ENCODE peak calls at places on chromosomes 13 and 19, in six cellular contexts. J, Q, Y, M, B and X are unnamed samples.

GRCh38 chr13:78659450-78660110 is 625 bp upstream of the OBI1 start:
- DNase-seq in J (peak), Q (no peak), Y (no peak), M (no peak), B (no peak), X (peak)

GRCh38 chr13:66693656-66694055 is 536.5 kb downstream of the PCDH9 start:
- DNase-seq in J (no peak), Q (no peak), Y (no peak), M (no peak), B (no peak), X (no peak)

GRCh38 chr13:48491423-48492122 is 41.3 kb downstream of the RCBTB2 start:
- DNase-seq in J (peak), Q (no peak), Y (no peak), M (no peak), B (no peak), X (no peak)

GRCh38 chr13:21010621-21011020 is 50.8 kb downstream of the LATS2 start:
- DNase-seq in J (peak), Q (no peak), Y (peak), M (no peak), B (no peak), X (no peak)

GRCh38 chr13:109162248-109163051 is 533.0 kb downstream of the MYO16 start:
- DNase-seq in J (no peak), Q (peak), Y (no peak), M (no peak), B (no peak), X (no peak)

GRCh38 chr19:6126335-6126974 is 9.0 kb upstream of the ACSBG2 start:
- DNase-seq in J (peak), Q (no peak), Y (peak), M (no peak), B (no peak), X (peak)

GRCh38 chr13:43815204-43815603 is 28.4 kb upstream of the ENOX1 start:
- DNase-seq in J (peak), Q (no peak), Y (no peak), M (no peak), B (peak), X (peak)

GRCh38 chr13:111387026-111387871 is 66.8 kb downstream of the TEX29 start:
- DNase-seq in J (no peak), Q (no peak), Y (no peak), M (no peak), B (no peak), X (no peak)

GRCh38 chr13:40292108-40292507 is 374.3 kb downstream of the FOXO1 start:
- DNase-seq in J (no peak), Q (no peak), Y (no peak), M (no peak), B (no peak), X (no peak)

GRCh38 chr13:104315606-104316005 is 1249.4 kb upstream of the SLC10A2 start:
- DNase-seq in J (peak), Q (no peak), Y (no peak), M (no peak), B (no peak), X (peak)

GRCh38 chr19:40355975-40356680 is 7.6 kb downstream of the PLD3 start:
- DNase-seq in J (no peak), Q (no peak), Y (no peak), M (no peak), B (no peak), X (no peak)

GRCh38 chr19:30064021-30064699 is 122.1 kb downstream of the URI1 start:
- DNase-seq in J (no peak), Q (peak), Y (no peak), M (peak), B (peak), X (no peak)

GRCh38 chr19:36963262-36963661 is 47.1 kb downstream of the ZNF568 start:
- DNase-seq in J (no peak), Q (no peak), Y (no peak), M (no peak), B (no peak), X (no peak)

GRCh38 chr19:5048727-5049553 is 80.0 kb downstream of the KDM4B start:
- DNase-seq in J (peak), Q (peak), Y (no peak), M (no peak), B (no peak), X (peak)

GRCh38 chr19:12596485-12596884 is 14.1 kb downstream of the ZNF490 start:
- DNase-seq in J (no peak), Q (no peak), Y (no peak), M (no peak), B (no peak), X (no peak)

GRCh38 chr19:33064117-33064777 is 441 bp downstream of the RHPN2 start:
- DNase-seq in J (no peak), Q (peak), Y (peak), M (peak), B (no peak), X (no peak)

GRCh38 chr19:1685046-1685445 is 32.6 kb upstream of the TCF3 start:
- DNase-seq in J (no peak), Q (no peak), Y (no peak), M (no peak), B (no peak), X (no peak)

GRCh38 chr19:49924004-49924880 is 4.8 kb upstream of the ATF5 start:
- DNase-seq in J (no peak), Q (peak), Y (no peak), M (no peak), B (no peak), X (no peak)

GRCh38 chr19:49920624-49921363 is 8.2 kb upstream of the ATF5 start:
- DNase-seq in J (no peak), Q (peak), Y (no peak), M (no peak), B (no peak), X (no peak)

GRCh38 chr19:49925486-49925885 is 3.5 kb upstream of the ATF5 start:
- DNase-seq in J (no peak), Q (no peak), Y (no peak), M (no peak), B (no peak), X (no peak)

GRCh38 chr19:49921871-49922755 is 6.9 kb upstream of the ATF5 start:
- DNase-seq in J (peak), Q (no peak), Y (no peak), M (no peak), B (no peak), X (peak)

GRCh38 chr19:49923055-49924003 is 5.7 kb upstream of the ATF5 start:
- DNase-seq in J (no peak), Q (peak), Y (no peak), M (no peak), B (no peak), X (no peak)
- H3K4me3 ChIP-seq in J (no peak), Q (no peak), Y (no peak), M (no peak), B (no peak), X (no peak)

GRCh38 chr19:42693760-42694350 is 46.4 kb downstream of the PSG3 start:
- DNase-seq in J (peak), Q (no peak), Y (peak), M (no peak), B (peak), X (peak)
- TF ChIP-seq CTCF in J (peak), Q (no peak), Y (peak), M (peak), B (peak), X (peak)

DNA sequence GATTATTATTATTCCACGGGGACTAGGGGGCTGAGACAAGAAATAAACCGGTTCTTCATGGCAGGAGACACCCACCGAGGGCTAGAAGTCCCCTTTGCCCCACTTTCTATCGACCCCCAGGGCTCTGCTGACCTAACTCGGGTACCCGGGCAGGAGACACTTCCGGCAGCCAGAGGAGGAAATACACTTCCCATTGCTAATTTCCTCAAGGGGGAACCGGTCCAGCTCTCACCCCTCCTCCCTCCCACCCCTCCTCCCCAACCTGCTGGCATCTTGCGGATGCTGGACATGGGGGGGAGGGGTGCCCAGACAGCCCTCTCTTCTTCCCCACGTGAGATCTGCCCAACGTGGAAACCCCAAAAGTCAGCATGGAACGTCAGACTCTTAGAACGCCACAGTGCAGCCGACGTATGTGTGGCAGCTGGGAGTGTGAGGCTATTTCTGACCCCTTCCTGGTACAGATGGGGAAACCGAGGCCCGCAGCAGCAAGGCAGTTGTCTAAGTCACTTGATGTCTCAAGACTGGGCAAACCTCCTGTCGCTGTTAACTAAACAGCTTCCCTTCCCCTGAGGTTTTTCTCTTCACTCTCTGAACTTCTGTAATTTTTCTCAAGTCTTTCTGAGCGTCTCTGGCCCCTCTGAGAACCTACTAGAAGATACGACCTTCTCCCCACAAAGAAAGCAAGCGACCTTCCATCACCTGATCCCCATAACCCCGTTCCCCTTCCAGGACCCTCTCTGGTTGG is 3.6 kb downstream of the GPR4 start:
- DNase-seq in J (no peak), Q (no peak), Y (no peak), M (no peak), B (no peak), X (no peak)
- H3K4me3 ChIP-seq in J (peak), Q (no peak), Y (peak), M (peak), B (no peak), X (no peak)

DNA sequence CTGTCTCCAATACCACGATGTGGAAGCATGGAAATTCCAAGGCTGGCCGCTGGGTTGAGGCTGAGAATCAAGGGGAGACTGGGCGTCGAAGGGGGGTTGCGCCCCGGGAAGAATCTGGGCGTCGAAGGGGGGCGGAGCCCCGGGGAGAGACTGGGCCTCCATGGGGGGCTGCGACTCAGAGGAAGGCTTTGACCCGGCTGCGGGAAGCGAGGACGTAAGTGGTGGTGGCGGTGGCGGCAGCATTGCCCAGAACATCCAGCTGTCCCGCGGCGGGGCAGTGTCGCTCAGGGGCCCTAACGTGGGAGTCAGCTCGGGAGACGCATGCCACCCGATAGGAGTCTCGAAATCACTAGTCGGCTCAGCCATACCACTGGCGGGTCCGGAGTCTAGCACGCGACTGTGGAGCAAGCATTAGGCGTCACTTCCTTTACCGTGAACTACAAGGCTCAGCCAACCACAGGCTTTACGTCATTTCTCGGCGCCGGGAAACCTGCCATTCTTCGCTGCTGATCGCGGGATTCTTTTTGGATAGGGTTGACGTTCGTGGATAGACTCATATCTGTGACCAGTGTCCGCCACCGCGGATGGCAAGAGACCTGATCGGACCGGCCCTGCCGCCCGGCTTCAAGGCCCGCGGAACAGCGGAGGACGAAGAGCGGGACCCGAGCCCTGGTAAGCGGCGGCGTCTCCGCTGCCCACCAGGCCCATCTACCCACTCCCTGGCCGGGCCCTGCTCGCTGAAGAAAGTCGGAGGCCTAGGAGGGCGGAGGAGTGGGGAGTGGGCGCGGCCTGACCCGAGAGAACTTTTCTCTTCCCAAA is at the start of the genes GPALPP1 and NUFIP1:
- DNase-seq in J (peak), Q (peak), Y (peak), M (peak), B (peak), X (peak)
- TF ChIP-seq CTCF in J (no peak), Q (peak), Y (no peak), M (no peak), B (no peak), X (no peak)

GRCh38 chr13:113486698-113487097 is 3.8 kb downstream of the DCUN1D2 start:
- DNase-seq in J (no peak), Q (no peak), Y (no peak), M (no peak), B (no peak), X (no peak)

GRCh38 chr13:113490496-113491417 is at the start of gene DCUN1D2:
- DNase-seq in J (peak), Q (peak), Y (peak), M (peak), B (peak), X (peak)

GRCh38 chr13:113489171-113489548 is 1.4 kb downstream of the DCUN1D2 start:
- DNase-seq in J (no peak), Q (no peak), Y (peak), M (no peak), B (no peak), X (no peak)

GRCh38 chr13:113489549-113490495 is 689 bp downstream of the DCUN1D2 start:
- DNase-seq in J (peak), Q (peak), Y (peak), M (no peak), B (peak), X (peak)

DNA sequence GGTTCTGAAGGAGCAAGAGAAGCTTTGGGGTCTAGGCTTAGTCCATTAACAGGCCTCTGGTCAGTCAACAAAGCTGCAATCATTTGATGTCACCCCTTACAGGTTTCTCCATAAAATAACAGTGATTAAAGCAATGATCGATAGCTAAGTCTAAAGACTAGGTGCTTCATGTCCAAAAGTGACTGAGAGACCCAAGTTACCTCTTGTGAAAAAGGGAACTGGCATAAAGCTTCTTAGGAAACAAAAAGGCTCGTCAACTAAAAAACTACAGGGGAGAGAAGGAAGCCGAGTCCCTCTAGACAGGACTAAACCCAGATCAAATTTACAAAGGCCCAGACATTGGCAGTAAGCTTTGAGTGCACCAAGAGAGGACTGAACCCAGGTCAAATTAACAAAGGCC is 2.2 kb downstream of the DCUN1D2 start:
- DNase-seq in J (no peak), Q (no peak), Y (no peak), M (no peak), B (no peak), X (no peak)
- H3K4me3 ChIP-seq in J (no peak), Q (no peak), Y (peak), M (no peak), B (no peak), X (no peak)